ENCODE peak calls at places on chromosomes 12 and 14, in six cellular contexts. One of them, this sample, is unnamed. For H3K79me1, the result is how much of the 10 kb centered on the place peaks cover.

GRCh38 chr12:65419284-65420072 is 141.0 kb downstream of the MSRB3 start:
- DNase-seq in trophoblast cell: no peak
- DNase-seq in H1: no peak
- DNase-seq in IMR-90: no peak
- DNase-seq in neuronal stem cell: no peak
- DNase-seq in mesenchymal stem cell: no peak
- DNase-seq in this sample: no peak

GRCh38 chr14:73695997-73696396 is 18.2 kb downstream of the PNMA1 start:
- DNase-seq in trophoblast cell: no peak
- DNase-seq in H1: no peak
- DNase-seq in IMR-90: no peak
- DNase-seq in neuronal stem cell: no peak
- DNase-seq in mesenchymal stem cell: no peak
- DNase-seq in this sample: no peak

GRCh38 chr12:56337753-56338221 is 897 bp upstream of the IL23A start:
- DNase-seq in trophoblast cell: peak
- DNase-seq in H1: no peak
- DNase-seq in IMR-90: no peak
- DNase-seq in neuronal stem cell: no peak
- DNase-seq in mesenchymal stem cell: no peak
- DNase-seq in this sample: no peak

GRCh38 chr12:2998789-2999264 is 39.6 kb downstream of the TEAD4 start:
- DNase-seq in trophoblast cell: no peak
- DNase-seq in H1: peak
- DNase-seq in IMR-90: peak
- DNase-seq in neuronal stem cell: no peak
- DNase-seq in mesenchymal stem cell: peak
- DNase-seq in this sample: peak

GRCh38 chr14:49418789-49419188 is 167.4 kb downstream of the RPS29 start:
- DNase-seq in trophoblast cell: no peak
- DNase-seq in H1: no peak
- DNase-seq in IMR-90: no peak
- DNase-seq in neuronal stem cell: no peak
- DNase-seq in mesenchymal stem cell: no peak
- DNase-seq in this sample: no peak

GRCh38 chr12:71157601-71158233 is at the start of gene TSPAN8:
- DNase-seq in trophoblast cell: no peak
- DNase-seq in H1: no peak
- DNase-seq in IMR-90: no peak
- DNase-seq in neuronal stem cell: no peak
- DNase-seq in mesenchymal stem cell: no peak
- DNase-seq in this sample: no peak

GRCh38 chr14:63224196-63224595 is 20.0 kb downstream of the RHOJ start:
- DNase-seq in trophoblast cell: no peak
- DNase-seq in H1: no peak
- DNase-seq in IMR-90: no peak
- DNase-seq in neuronal stem cell: peak
- DNase-seq in mesenchymal stem cell: no peak
- DNase-seq in this sample: no peak

GRCh38 chr12:15996948-15997347 is 85.8 kb downstream of the DERA start:
- DNase-seq in trophoblast cell: no peak
- DNase-seq in H1: no peak
- DNase-seq in IMR-90: no peak
- DNase-seq in neuronal stem cell: no peak
- DNase-seq in mesenchymal stem cell: no peak
- DNase-seq in this sample: no peak

GRCh38 chr12:57008113-57008687 is 1.9 kb upstream of the ZBTB39 start:
- DNase-seq in trophoblast cell: peak
- DNase-seq in H1: no peak
- DNase-seq in IMR-90: peak
- DNase-seq in neuronal stem cell: peak
- DNase-seq in mesenchymal stem cell: peak
- DNase-seq in this sample: peak

GRCh38 chr14:84871734-84872133 is 658.2 kb upstream of the FLRT2 start:
- DNase-seq in trophoblast cell: no peak
- DNase-seq in H1: no peak
- DNase-seq in IMR-90: no peak
- DNase-seq in neuronal stem cell: no peak
- DNase-seq in mesenchymal stem cell: no peak
- DNase-seq in this sample: no peak

GRCh38 chr12:106239241-106239950 is 8.4 kb downstream of the CKAP4 start:
- DNase-seq in trophoblast cell: no peak
- DNase-seq in H1: no peak
- DNase-seq in IMR-90: no peak
- DNase-seq in neuronal stem cell: no peak
- DNase-seq in mesenchymal stem cell: no peak
- DNase-seq in this sample: no peak

GRCh38 chr14:65304963-65305362 is 107.6 kb upstream of the FUT8 start:
- DNase-seq in trophoblast cell: no peak
- DNase-seq in H1: no peak
- DNase-seq in IMR-90: no peak
- DNase-seq in neuronal stem cell: no peak
- DNase-seq in mesenchymal stem cell: no peak
- DNase-seq in this sample: no peak

GRCh38 chr14:81401420-81402122 is 1.4 kb upstream of the STON2 start:
- DNase-seq in trophoblast cell: peak
- DNase-seq in H1: no peak
- DNase-seq in IMR-90: peak
- DNase-seq in neuronal stem cell: no peak
- DNase-seq in mesenchymal stem cell: peak
- DNase-seq in this sample: no peak

GRCh38 chr14:35044939-35045797 is 904 bp upstream of the FAM177A1 start:
- DNase-seq in trophoblast cell: peak
- DNase-seq in H1: no peak
- DNase-seq in IMR-90: peak
- DNase-seq in neuronal stem cell: no peak
- DNase-seq in mesenchymal stem cell: no peak
- DNase-seq in this sample: no peak
- H3K4me3 ChIP-seq in trophoblast cell: no peak
- H3K4me3 ChIP-seq in H1: peak
- H3K4me3 ChIP-seq in IMR-90: peak
- H3K4me3 ChIP-seq in neuronal stem cell: peak
- H3K4me3 ChIP-seq in mesenchymal stem cell: peak
- H3K4me3 ChIP-seq in this sample: peak

GRCh38 chr14:52076334-52076733 is 7.5 kb upstream of the NID2 start:
- DNase-seq in trophoblast cell: no peak
- DNase-seq in H1: no peak
- DNase-seq in IMR-90: peak
- DNase-seq in neuronal stem cell: no peak
- DNase-seq in mesenchymal stem cell: no peak
- DNase-seq in this sample: no peak
- H3K79me1 ChIP-seq in trophoblast cell: under half
- H3K79me1 ChIP-seq in H1: under half
- H3K79me1 ChIP-seq in IMR-90: under half
- H3K79me1 ChIP-seq in neuronal stem cell: under half
- H3K79me1 ChIP-seq in mesenchymal stem cell: under half
- H3K79me1 ChIP-seq in this sample: under half

DNA sequence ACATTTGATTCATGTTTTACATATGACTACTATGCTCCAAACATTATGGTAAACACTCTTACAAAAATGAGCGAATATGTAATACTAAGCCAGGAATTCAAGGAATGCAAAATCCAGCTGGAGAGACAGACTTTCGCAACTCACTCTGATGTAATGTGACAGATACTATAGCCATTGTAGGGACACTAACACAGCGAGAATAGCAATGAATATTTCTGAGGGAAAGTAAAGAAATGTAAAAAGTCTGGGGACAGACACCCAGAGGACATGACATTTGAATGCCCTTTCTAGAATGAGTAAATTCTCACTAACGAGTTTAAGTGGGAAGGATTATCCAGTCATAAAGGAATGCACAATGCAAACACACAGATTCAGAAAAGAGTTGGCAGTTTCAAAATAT is 121.9 kb downstream of the PIK3C2G start:
- DNase-seq in trophoblast cell: peak
- DNase-seq in H1: no peak
- DNase-seq in IMR-90: peak
- DNase-seq in neuronal stem cell: peak
- DNase-seq in mesenchymal stem cell: peak
- DNase-seq in this sample: peak
- H2BK120ac ChIP-seq in trophoblast cell: no peak
- H2BK120ac ChIP-seq in H1: no peak
- H2BK120ac ChIP-seq in IMR-90: peak
- H2BK120ac ChIP-seq in neuronal stem cell: no peak
- H2BK120ac ChIP-seq in mesenchymal stem cell: no peak
- H2BK120ac ChIP-seq in this sample: no peak

GRCh38 chr12:9756174-9756573 is 4.5 kb downstream of the CD69 start:
- DNase-seq in trophoblast cell: no peak
- DNase-seq in H1: no peak
- DNase-seq in IMR-90: no peak
- DNase-seq in neuronal stem cell: no peak
- DNase-seq in mesenchymal stem cell: no peak
- DNase-seq in this sample: no peak

GRCh38 chr12:9757433-9758025 is 3.2 kb downstream of the CD69 start:
- DNase-seq in trophoblast cell: peak
- DNase-seq in H1: no peak
- DNase-seq in IMR-90: no peak
- DNase-seq in neuronal stem cell: no peak
- DNase-seq in mesenchymal stem cell: no peak
- DNase-seq in this sample: no peak

GRCh38 chr12:9759680-9760592 is 765 bp downstream of the CD69 start:
- DNase-seq in trophoblast cell: no peak
- DNase-seq in H1: no peak
- DNase-seq in IMR-90: no peak
- DNase-seq in neuronal stem cell: no peak
- DNase-seq in mesenchymal stem cell: no peak
- DNase-seq in this sample: no peak

GRCh38 chr12:9756756-9757155 is 3.9 kb downstream of the CD69 start:
- DNase-seq in trophoblast cell: no peak
- DNase-seq in H1: no peak
- DNase-seq in IMR-90: no peak
- DNase-seq in neuronal stem cell: no peak
- DNase-seq in mesenchymal stem cell: no peak
- DNase-seq in this sample: no peak

GRCh38 chr12:9758119-9758518 is 2.6 kb downstream of the CD69 start:
- DNase-seq in trophoblast cell: no peak
- DNase-seq in H1: no peak
- DNase-seq in IMR-90: no peak
- DNase-seq in neuronal stem cell: no peak
- DNase-seq in mesenchymal stem cell: no peak
- DNase-seq in this sample: no peak
- H3K4me3 ChIP-seq in trophoblast cell: no peak
- H3K4me3 ChIP-seq in H1: no peak
- H3K4me3 ChIP-seq in IMR-90: no peak
- H3K4me3 ChIP-seq in neuronal stem cell: no peak
- H3K4me3 ChIP-seq in mesenchymal stem cell: no peak
- H3K4me3 ChIP-seq in this sample: no peak

GRCh38 chr12:109760031-109760929 is 46.7 kb downstream of the FAM222A start:
- DNase-seq in trophoblast cell: no peak
- DNase-seq in H1: no peak
- DNase-seq in IMR-90: no peak
- DNase-seq in neuronal stem cell: no peak
- DNase-seq in mesenchymal stem cell: no peak
- DNase-seq in this sample: no peak
- H3K79me1 ChIP-seq in trophoblast cell: under half
- H3K79me1 ChIP-seq in H1: under half
- H3K79me1 ChIP-seq in IMR-90: under half
- H3K79me1 ChIP-seq in neuronal stem cell: under half
- H3K79me1 ChIP-seq in mesenchymal stem cell: under half
- H3K79me1 ChIP-seq in this sample: under half

GRCh38 chr14:33646692-33647260 is 304.1 kb downstream of the EGLN3 start:
- DNase-seq in trophoblast cell: no peak
- DNase-seq in H1: no peak
- DNase-seq in IMR-90: peak
- DNase-seq in neuronal stem cell: no peak
- DNase-seq in mesenchymal stem cell: peak
- DNase-seq in this sample: peak
- H2BK120ac ChIP-seq in trophoblast cell: no peak
- H2BK120ac ChIP-seq in H1: no peak
- H2BK120ac ChIP-seq in IMR-90: no peak
- H2BK120ac ChIP-seq in neuronal stem cell: no peak
- H2BK120ac ChIP-seq in mesenchymal stem cell: no peak
- H2BK120ac ChIP-seq in this sample: no peak

DNA sequence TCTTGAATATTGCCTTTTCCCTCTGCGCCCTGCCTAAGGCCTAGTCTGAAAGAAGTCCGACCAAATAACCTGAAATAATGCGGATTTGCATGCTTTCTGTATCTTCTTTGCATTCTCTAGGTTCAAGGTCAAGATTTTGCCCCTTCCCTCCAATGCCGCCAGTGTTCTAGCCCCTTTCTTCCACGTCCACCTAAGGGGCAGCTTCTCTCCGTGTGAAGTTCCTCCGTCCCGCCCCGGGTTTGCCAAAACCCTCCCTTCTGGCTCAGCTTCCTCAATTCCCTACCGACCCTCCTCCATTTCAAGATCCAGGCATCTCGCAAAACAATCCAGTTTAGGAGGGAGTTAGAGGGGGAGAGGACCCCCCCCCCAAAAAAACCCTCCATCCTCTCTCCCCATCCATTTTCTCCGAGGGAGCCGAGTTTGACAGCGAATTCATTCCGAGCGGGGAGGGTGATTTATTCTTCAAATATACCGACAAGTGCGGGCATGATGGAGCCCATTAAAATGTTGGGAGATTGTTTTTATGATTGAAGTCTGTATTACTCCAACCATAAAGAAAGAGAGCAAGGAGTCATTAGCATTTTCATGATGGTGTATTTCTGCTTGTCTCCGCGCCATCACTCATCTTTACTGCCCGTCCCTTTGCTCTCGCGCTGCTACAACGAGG is 20.9 kb upstream of the ATP5MC2 start:
- DNase-seq in trophoblast cell: no peak
- DNase-seq in H1: no peak
- DNase-seq in IMR-90: no peak
- DNase-seq in neuronal stem cell: no peak
- DNase-seq in mesenchymal stem cell: no peak
- DNase-seq in this sample: no peak
- H3K4me3 ChIP-seq in trophoblast cell: no peak
- H3K4me3 ChIP-seq in H1: peak
- H3K4me3 ChIP-seq in IMR-90: no peak
- H3K4me3 ChIP-seq in neuronal stem cell: peak
- H3K4me3 ChIP-seq in mesenchymal stem cell: no peak
- H3K4me3 ChIP-seq in this sample: peak

GRCh38 chr14:35993512-35993960 is 167.4 kb downstream of the BRMS1L start:
- DNase-seq in trophoblast cell: no peak
- DNase-seq in H1: no peak
- DNase-seq in IMR-90: no peak
- DNase-seq in neuronal stem cell: no peak
- DNase-seq in mesenchymal stem cell: no peak
- DNase-seq in this sample: no peak

GRCh38 chr14:35988972-35989690 is 163.0 kb downstream of the BRMS1L start:
- DNase-seq in trophoblast cell: no peak
- DNase-seq in H1: no peak
- DNase-seq in IMR-90: no peak
- DNase-seq in neuronal stem cell: no peak
- DNase-seq in mesenchymal stem cell: no peak
- DNase-seq in this sample: no peak

GRCh38 chr14:35992816-35993511 is 166.8 kb downstream of the BRMS1L start:
- DNase-seq in trophoblast cell: no peak
- DNase-seq in H1: no peak
- DNase-seq in IMR-90: no peak
- DNase-seq in neuronal stem cell: no peak
- DNase-seq in mesenchymal stem cell: no peak
- DNase-seq in this sample: no peak

GRCh38 chr14:35989736-35990135 is 163.6 kb downstream of the BRMS1L start:
- DNase-seq in trophoblast cell: no peak
- DNase-seq in H1: no peak
- DNase-seq in IMR-90: no peak
- DNase-seq in neuronal stem cell: no peak
- DNase-seq in mesenchymal stem cell: no peak
- DNase-seq in this sample: no peak

GRCh38 chr14:35991356-35991755 is 165.2 kb downstream of the BRMS1L start:
- DNase-seq in trophoblast cell: no peak
- DNase-seq in H1: no peak
- DNase-seq in IMR-90: no peak
- DNase-seq in neuronal stem cell: no peak
- DNase-seq in mesenchymal stem cell: no peak
- DNase-seq in this sample: no peak
- H3K79me1 ChIP-seq in trophoblast cell: under half
- H3K79me1 ChIP-seq in H1: under half
- H3K79me1 ChIP-seq in IMR-90: under half
- H3K79me1 ChIP-seq in neuronal stem cell: under half
- H3K79me1 ChIP-seq in mesenchymal stem cell: under half
- H3K79me1 ChIP-seq in this sample: under half

This sample was measured in mesendoderm.